ENCODE peak calls at places on chromosomes 3 and 15, in eight cellular contexts. T is mammary epithelial cell; R is CD8-positive, alpha-beta T cell; X is K562; L is WTC11; O is BJ; H is Caco-2; K is uterus. E is an unnamed sample.

GRCh38 chr3:17119198-17120072 is 234.7 kb downstream of the PLCL2 start:
- DNase-seq in T (no peak), R (no peak), X (no peak), L (no peak), O (no peak), H (no peak), K (no peak), E (no peak)

GRCh38 chr3:3806092-3806491 is 6.9 kb downstream of the LRRN1 start:
- DNase-seq in T (no peak), R (no peak), X (no peak), L (no peak), O (no peak), H (no peak), K (no peak), E (no peak)

GRCh38 chr15:69193948-69194827 is 33.8 kb downstream of the GLCE start:
- DNase-seq in T (no peak), R (no peak), X (no peak), L (no peak), O (peak), H (no peak), K (no peak), E (no peak)

GRCh38 chr15:28098360-28098765 is 752 bp downstream of the OCA2 start:
- DNase-seq in T (no peak), R (no peak), X (no peak), L (no peak), O (no peak), H (no peak), K (no peak), E (no peak)

GRCh38 chr3:165855581-165855980 is 18.4 kb upstream of the BCHE start:
- DNase-seq in T (peak), R (no peak), X (no peak), L (no peak), O (no peak), H (no peak), K (no peak), E (no peak)

GRCh38 chr3:169218314-169218983 is 445.1 kb downstream of the MECOM start:
- DNase-seq in T (peak), R (no peak), X (no peak), L (peak), O (no peak), H (peak), K (peak), E (peak)

GRCh38 chr3:13976469-13976868 is 96.6 kb upstream of the WNT7A start:
- DNase-seq in T (no peak), R (no peak), X (no peak), L (no peak), O (no peak), H (no peak), K (no peak), E (no peak)

GRCh38 chr3:32841875-32842505 is 24.2 kb downstream of the TRIM71 start:
- DNase-seq in T (no peak), R (no peak), X (no peak), L (no peak), O (no peak), H (no peak), K (no peak), E (no peak)

GRCh38 chr15:95760508-95760907 is 570.0 kb upstream of the NR2F2 start:
- DNase-seq in T (no peak), R (no peak), X (no peak), L (peak), O (no peak), H (peak), K (no peak), E (peak)

GRCh38 chr3:159499031-159499793 is 489.4 kb upstream of the IL12A start:
- DNase-seq in T (peak), R (no peak), X (no peak), L (no peak), O (no peak), H (no peak), K (no peak), E (no peak)

GRCh38 chr3:141875893-141876380 is 506 bp upstream of the ATP1B3 start:
- DNase-seq in T (no peak), R (peak), X (peak), L (peak), O (no peak), H (peak), K (peak), E (peak)

GRCh38 chr3:100024520-100025303 is 89.6 kb downstream of the FILIP1L start:
- DNase-seq in T (peak), R (no peak), X (no peak), L (no peak), O (no peak), H (peak), K (no peak), E (no peak)

GRCh38 chr3:60399861-60400845 is 851.1 kb downstream of the FHIT start:
- DNase-seq in T (peak), R (no peak), X (no peak), L (no peak), O (no peak), H (no peak), K (no peak), E (no peak)

GRCh38 chr15:67783303-67783702 is 42.0 kb upstream of the SKOR1 start:
- DNase-seq in T (no peak), R (peak), X (no peak), L (no peak), O (no peak), H (no peak), K (no peak), E (no peak)

GRCh38 chr3:148707596-148708386 is 10.1 kb downstream of the AGTR1 start:
- DNase-seq in T (no peak), R (no peak), X (no peak), L (no peak), O (no peak), H (no peak), K (no peak), E (no peak)

GRCh38 chr3:7144696-7145308 is 283.9 kb downstream of the GRM7 start:
- DNase-seq in T (peak), R (no peak), X (peak), L (peak), O (no peak), H (peak), K (no peak), E (peak)

GRCh38 chr3:43503067-43503728 is 118.6 kb downstream of the ANO10 start:
- DNase-seq in T (no peak), R (no peak), X (no peak), L (no peak), O (no peak), H (no peak), K (no peak), E (no peak)

GRCh38 chr15:81809543-81809942 is 236.3 kb downstream of the MEX3B start:
- DNase-seq in T (no peak), R (no peak), X (peak), L (peak), O (no peak), H (no peak), K (no peak), E (peak)

GRCh38 chr3:187497037-187497436 is 128.9 kb downstream of the RTP4 start:
- DNase-seq in T (no peak), R (no peak), X (no peak), L (no peak), O (no peak), H (no peak), K (no peak), E (no peak)

GRCh38 chr3:171190668-171191067 is 164.1 kb upstream of the SLC2A2 start:
- DNase-seq in T (peak), R (no peak), X (no peak), L (no peak), O (no peak), H (no peak), K (no peak), E (no peak)

GRCh38 chr15:32994810-32995424 is 199.6 kb downstream of the FMN1 start:
- DNase-seq in T (no peak), R (no peak), X (peak), L (no peak), O (no peak), H (no peak), K (no peak), E (no peak)

GRCh38 chr3:107242579-107242978 is 134.7 kb upstream of the CCDC54 start:
- DNase-seq in T (peak), R (no peak), X (no peak), L (no peak), O (no peak), H (no peak), K (no peak), E (no peak)

GRCh38 chr3:107208100-107208499 is 169.1 kb upstream of the CCDC54 start:
- DNase-seq in T (peak), R (no peak), X (no peak), L (no peak), O (peak), H (no peak), K (peak), E (no peak)

GRCh38 chr15:39156166-39156565 is 424.7 kb upstream of the THBS1 start:
- DNase-seq in T (no peak), R (no peak), X (no peak), L (no peak), O (no peak), H (no peak), K (peak), E (no peak)

GRCh38 chr3:185688808-185689207 is 102.7 kb downstream of the SENP2 start:
- DNase-seq in T (peak), R (no peak), X (no peak), L (no peak), O (peak), H (no peak), K (no peak), E (no peak)

GRCh38 chr3:22729981-22730380 is 473.1 kb upstream of the UBE2E2 start:
- DNase-seq in T (peak), R (no peak), X (no peak), L (no peak), O (no peak), H (no peak), K (no peak), E (peak)

GRCh38 chr15:96181873-96182301 is 148.6 kb upstream of the NR2F2 start:
- DNase-seq in T (peak), R (no peak), X (no peak), L (no peak), O (peak), H (no peak), K (peak), E (no peak)

GRCh38 chr3:71581981-71582611 is 1.4 kb downstream of the FOXP1 start:
- DNase-seq in T (peak), R (peak), X (peak), L (peak), O (no peak), H (peak), K (peak), E (peak)

GRCh38 chr3:40310690-40311089 is 1.2 kb downstream of the EIF1B start:
- DNase-seq in T (no peak), R (no peak), X (no peak), L (no peak), O (no peak), H (no peak), K (no peak), E (no peak)

GRCh38 chr3:152728346-152728980 is 106.5 kb upstream of the P2RY1 start:
- DNase-seq in T (no peak), R (no peak), X (no peak), L (no peak), O (no peak), H (no peak), K (no peak), E (no peak)

GRCh38 chr3:46119709-46120498 is 88.2 kb downstream of the CCR1 start:
- DNase-seq in T (no peak), R (no peak), X (no peak), L (no peak), O (no peak), H (no peak), K (no peak), E (no peak)

GRCh38 chr3:150727653-150728502 is 24.2 kb upstream of the ERICH6 start:
- DNase-seq in T (no peak), R (no peak), X (peak), L (no peak), O (no peak), H (no peak), K (no peak), E (no peak)

GRCh38 chr3:56593455-56594158 is 36.6 kb downstream of the CCDC66 start:
- DNase-seq in T (no peak), R (peak), X (no peak), L (no peak), O (no peak), H (no peak), K (no peak), E (no peak)

GRCh38 chr15:62165029-62165792 is at the start of gene C2CD4B:
- DNase-seq in T (peak), R (no peak), X (no peak), L (peak), O (no peak), H (peak), K (peak), E (peak)

GRCh38 chr3:27095588-27096222 is 273.5 kb downstream of the NEK10 start:
- DNase-seq in T (peak), R (no peak), X (no peak), L (no peak), O (no peak), H (no peak), K (no peak), E (no peak)

GRCh38 chr3:158347966-158348365 is 223.0 kb upstream of the MLF1 start:
- DNase-seq in T (no peak), R (no peak), X (no peak), L (no peak), O (no peak), H (no peak), K (no peak), E (no peak)

GRCh38 chr3:13294442-13295351 is 125.4 kb downstream of the NUP210 start:
- DNase-seq in T (no peak), R (no peak), X (no peak), L (no peak), O (no peak), H (no peak), K (no peak), E (no peak)

GRCh38 chr15:38454687-38455071 is 752 bp downstream of the FAM98B start:
- DNase-seq in T (no peak), R (no peak), X (no peak), L (no peak), O (no peak), H (no peak), K (no peak), E (no peak)

DNA sequence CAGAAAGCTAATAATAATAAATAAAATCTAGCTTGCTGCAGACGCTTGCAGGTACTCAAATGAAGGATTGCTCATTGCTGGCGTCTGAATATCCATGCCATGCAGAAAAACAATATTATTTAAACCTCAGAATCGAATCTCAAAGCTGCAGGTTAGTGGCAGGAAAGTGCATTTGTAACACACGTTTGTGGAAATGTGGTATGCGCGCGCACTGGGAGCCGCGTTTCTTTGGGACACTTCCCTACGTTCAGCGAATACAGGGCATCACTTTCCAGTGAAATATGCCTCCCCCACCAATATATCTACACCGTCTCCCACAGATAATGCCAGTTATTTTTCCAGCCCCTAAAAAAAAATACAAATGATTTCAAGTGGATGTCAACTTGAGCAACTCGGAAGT is 37.1 kb downstream of the ZIC4 start:
- DNase-seq in T (no peak), R (no peak), X (no peak), L (no peak), O (no peak), H (no peak), K (no peak), E (no peak)
- TF ChIP-seq CTCF in T (no peak), R (no peak), X (no peak), L (no peak), O (no peak), H (no peak), K (no peak), E (no peak)

GRCh38 chr3:8561365-8561764 is 59.7 kb downstream of the LMCD1 start:
- DNase-seq in T (no peak), R (no peak), X (no peak), L (no peak), O (no peak), H (no peak), K (no peak), E (no peak)

GRCh38 chr3:8560608-8561007 is 59.0 kb downstream of the LMCD1 start:
- DNase-seq in T (peak), R (no peak), X (no peak), L (no peak), O (peak), H (no peak), K (no peak), E (no peak)

GRCh38 chr3:8563597-8563996 is 62.0 kb downstream of the LMCD1 start:
- DNase-seq in T (no peak), R (no peak), X (no peak), L (no peak), O (no peak), H (no peak), K (no peak), E (no peak)

GRCh38 chr3:8563146-8563545 is 61.5 kb downstream of the LMCD1 start:
- DNase-seq in T (no peak), R (no peak), X (no peak), L (no peak), O (no peak), H (no peak), K (no peak), E (no peak)

DNA sequence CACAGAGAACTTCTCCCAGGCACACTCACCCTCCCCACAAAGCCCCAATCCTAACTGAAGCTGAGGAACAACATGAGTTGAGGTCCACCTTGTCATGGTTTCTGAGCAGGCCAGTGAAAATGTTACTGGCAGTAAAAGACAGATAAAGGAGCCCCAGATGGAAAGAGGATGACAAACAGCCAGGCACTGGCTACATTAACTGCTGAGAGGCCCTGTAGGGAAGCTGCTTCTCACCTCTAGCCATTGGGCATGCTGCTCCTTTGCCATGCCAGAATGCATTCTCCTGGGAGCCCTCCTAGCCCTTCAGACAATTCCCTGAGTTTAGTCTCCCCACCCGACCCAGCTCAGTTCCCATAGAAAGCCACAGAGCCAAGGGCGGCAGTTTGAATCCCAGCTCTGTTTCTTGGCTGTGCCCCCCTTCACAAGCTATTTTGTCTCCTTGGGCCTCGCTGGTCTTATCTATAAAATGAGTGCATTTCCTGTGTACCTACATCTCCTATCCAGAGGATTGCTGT is 60.5 kb downstream of the LMCD1 start:
- DNase-seq in T (no peak), R (no peak), X (no peak), L (no peak), O (no peak), H (no peak), K (no peak), E (no peak)
- TF ChIP-seq CTCF in T (no peak), R (no peak), X (no peak), L (no peak), O (no peak), H (no peak), K (no peak), E (no peak)

GRCh38 chr15:87712211-87712610 is 544.3 kb downstream of the NTRK3 start:
- DNase-seq in T (no peak), R (no peak), X (no peak), L (no peak), O (no peak), H (no peak), K (peak), E (no peak)
- TF ChIP-seq CTCF in T (no peak), R (no peak), X (no peak), L (no peak), O (no peak), H (no peak), K (no peak), E (no peak)

GRCh38 chr3:191244242-191244867 is 45.3 kb downstream of the OSTN start:
- DNase-seq in T (no peak), R (no peak), X (peak), L (no peak), O (no peak), H (no peak), K (no peak), E (no peak)
- TF ChIP-seq CTCF in T (peak), R (no peak), X (no peak), L (peak), O (peak), H (peak), K (no peak), E (peak)

GRCh38 chr3:52299815-52300611 is 12.4 kb downstream of the GLYCTK start:
- DNase-seq in T (peak), R (peak), X (peak), L (peak), O (no peak), H (peak), K (no peak), E (peak)
- TF ChIP-seq CTCF in T (no peak), R (no peak), X (no peak), L (no peak), O (peak), H (peak), K (no peak), E (no peak)

GRCh38 chr3:44915702-44916438 is 41.5 kb downstream of the TGM4 start:
- DNase-seq in T (no peak), R (no peak), X (peak), L (no peak), O (no peak), H (no peak), K (no peak), E (peak)
- TF ChIP-seq CTCF in T (peak), R (no peak), X (peak), L (no peak), O (no peak), H (no peak), K (no peak), E (no peak)

GRCh38 chr3:134143828-134144390 is 106.8 kb downstream of the RYK start:
- DNase-seq in T (no peak), R (no peak), X (no peak), L (no peak), O (no peak), H (no peak), K (no peak), E (no peak)

GRCh38 chr3:134148534-134148933 is 102.1 kb downstream of the RYK start:
- DNase-seq in T (peak), R (no peak), X (no peak), L (no peak), O (no peak), H (no peak), K (no peak), E (no peak)

GRCh38 chr3:134144694-134145093 is 106.0 kb downstream of the RYK start:
- DNase-seq in T (no peak), R (no peak), X (no peak), L (no peak), O (no peak), H (no peak), K (no peak), E (no peak)

GRCh38 chr3:134147411-134147810 is 103.2 kb downstream of the RYK start:
- DNase-seq in T (no peak), R (no peak), X (no peak), L (no peak), O (no peak), H (no peak), K (no peak), E (no peak)

GRCh38 chr3:134145183-134145582 is 105.5 kb downstream of the RYK start:
- DNase-seq in T (no peak), R (no peak), X (no peak), L (no peak), O (no peak), H (no peak), K (no peak), E (no peak)
- TF ChIP-seq CTCF in T (no peak), R (no peak), X (peak), L (no peak), O (no peak), H (no peak), K (no peak), E (no peak)

GRCh38 chr3:78497692-78498091 is 1270.1 kb downstream of the ROBO1 start:
- DNase-seq in T (no peak), R (no peak), X (no peak), L (no peak), O (no peak), H (no peak), K (no peak), E (no peak)
- TF ChIP-seq CTCF in T (no peak), R (no peak), X (no peak), L (no peak), O (peak), H (no peak), K (no peak), E (no peak)

GRCh38 chr3:77256584-77257488 is 216.9 kb downstream of the ROBO2 start:
- DNase-seq in T (no peak), R (no peak), X (no peak), L (no peak), O (no peak), H (no peak), K (no peak), E (no peak)
- TF ChIP-seq CTCF in T (no peak), R (no peak), X (no peak), L (no peak), O (no peak), H (no peak), K (no peak), E (no peak)

DNA sequence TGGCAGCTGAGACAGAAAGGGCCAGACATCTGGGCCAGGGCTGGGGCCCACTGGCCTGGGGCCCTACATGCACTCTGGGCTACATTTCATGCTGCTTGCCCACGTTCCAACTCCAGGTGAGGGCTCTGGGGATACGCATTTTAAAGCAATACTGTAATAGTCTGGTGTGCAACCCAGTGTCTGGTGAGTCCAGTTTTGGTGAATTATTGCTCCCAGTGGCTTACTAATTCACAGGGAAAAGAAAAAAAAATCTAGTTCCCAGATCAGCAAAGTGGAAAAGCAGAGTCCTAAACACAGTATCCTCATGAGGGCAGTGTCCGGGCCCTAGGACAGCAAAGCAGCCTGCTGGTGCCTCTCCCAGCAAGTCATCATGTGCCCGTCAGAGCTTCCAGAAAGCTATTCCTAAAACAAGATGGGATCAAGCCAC is 82.4 kb downstream of the CCNL1 start:
- DNase-seq in T (no peak), R (no peak), X (no peak), L (no peak), O (no peak), H (no peak), K (no peak), E (no peak)
- TF ChIP-seq CTCF in T (no peak), R (no peak), X (no peak), L (no peak), O (peak), H (no peak), K (no peak), E (no peak)